ENCODE peak calls at places on chromosomes 12 and 14, in six cellular contexts. D, R, N, P, V and U are unnamed samples.

GRCh38 chr14:89658977-89659670 is 242.1 kb upstream of the FOXN3 start:
- DNase-seq in D (no peak), R (no peak), N (no peak), P (no peak), V (no peak), U (no peak)

GRCh38 chr12:117900561-117900960 is 68.2 kb downstream of the KSR2 start:
- DNase-seq in D (no peak), R (peak; percentile 31), N (no peak), P (no peak), V (peak; percentile 53), U (peak; percentile 88)

GRCh38 chr12:56461235-56462159 is 6.9 kb upstream of the SPRYD4 start:
- DNase-seq in D (peak; percentile 33), R (peak; percentile 77), N (no peak), P (no peak), V (no peak), U (peak; percentile 86)

GRCh38 chr12:88746386-88746785 is 166.1 kb upstream of the KITLG start:
- DNase-seq in D (no peak), R (peak; percentile 7), N (no peak), P (no peak), V (no peak), U (no peak)

GRCh38 chr14:52079239-52079956 is 10.5 kb upstream of the NID2 start:
- DNase-seq in D (no peak), R (peak; percentile 53), N (no peak), P (no peak), V (no peak), U (peak; percentile 93)

GRCh38 chr14:102544745-102545460 is 35.3 kb upstream of the ANKRD9 start:
- DNase-seq in D (no peak), R (peak; percentile 16), N (no peak), P (no peak), V (no peak), U (no peak)

GRCh38 chr12:105733579-105733978 is 403.1 kb downstream of the C12orf75 start:
- DNase-seq in D (no peak), R (no peak), N (no peak), P (no peak), V (no peak), U (no peak)

GRCh38 chr12:2836576-2836975 is 1.7 kb upstream of the NRIP2 start:
- DNase-seq in D (no peak), R (no peak), N (no peak), P (no peak), V (no peak), U (no peak)

GRCh38 chr14:100577321-100577985 is 9.8 kb downstream of the BEGAIN start:
- DNase-seq in D (no peak), R (no peak), N (no peak), P (no peak), V (no peak), U (no peak)

GRCh38 chr12:40117818-40118217 is 11.9 kb upstream of the SLC2A13 start:
- DNase-seq in D (no peak), R (no peak), N (no peak), P (no peak), V (no peak), U (no peak)

GRCh38 chr12:14201291-14201690 is 164.2 kb upstream of the ATF7IP start:
- DNase-seq in D (no peak), R (no peak), N (no peak), P (no peak), V (no peak), U (no peak)

GRCh38 chr12:131038159-131038558 is 84.5 kb downstream of the ADGRD1 start:
- DNase-seq in D (no peak), R (no peak), N (no peak), P (no peak), V (no peak), U (no peak)

GRCh38 chr12:104288635-104289258 is 14.8 kb upstream of the EID3 start:
- DNase-seq in D (peak; percentile 65), R (peak; percentile 88), N (peak; percentile 94), P (peak; percentile 76), V (peak; percentile 80), U (peak; percentile 93)

GRCh38 chr12:19018302-19018980 is 111.1 kb upstream of the PLEKHA5 start:
- DNase-seq in D (peak; percentile 52), R (peak; percentile 85), N (no peak), P (no peak), V (no peak), U (peak; percentile 88)

GRCh38 chr12:3107954-3108353 is 30.8 kb downstream of the TSPAN9 start:
- DNase-seq in D (no peak), R (peak; percentile 16), N (no peak), P (no peak), V (no peak), U (peak; percentile 52)

GRCh38 chr12:19908825-19909224 is 459.5 kb upstream of the PDE3A start:
- DNase-seq in D (no peak), R (no peak), N (no peak), P (no peak), V (no peak), U (no peak)

GRCh38 chr14:56549721-56550120 is 29.9 kb upstream of the TMEM260 start:
- DNase-seq in D (no peak), R (no peak), N (no peak), P (no peak), V (no peak), U (no peak)

GRCh38 chr12:1918875-1919236 is 404 bp upstream of the CACNA2D4 start:
- DNase-seq in D (peak; percentile 3), R (no peak), N (no peak), P (no peak), V (no peak), U (no peak)

GRCh38 chr12:6958609-6959375 is 7.6 kb downstream of the PTPN6 start:
- DNase-seq in D (no peak), R (no peak), N (peak; percentile 87), P (peak; percentile 75), V (no peak), U (no peak)

GRCh38 chr12:100234591-100235304 is 32.1 kb downstream of the DEPDC4 start:
- DNase-seq in D (peak; percentile 28), R (peak; percentile 76), N (peak; percentile 53), P (no peak), V (peak; percentile 41), U (peak; percentile 70)

GRCh38 chr12:68236421-68237059 is 10.9 kb upstream of the IL26 start:
- DNase-seq in D (no peak), R (peak; percentile 23), N (peak; percentile 50), P (peak; percentile 11), V (peak; percentile 18), U (peak; percentile 16)